ENCODE peak calls at places on chromosomes 4 and X, in seven cellular contexts. V is H4, C is amniotic epithelial cell, S is renal cortical epithelial cell, N is GM13976, Q is HT1080, L is T-cell. A is an unnamed sample.

GRCh38 chr4:135249006-135249405 is 1047.4 kb upstream of the PABPC4L start:
- DNase-seq in V (no peak), C (no peak), S (no peak), N (no peak), Q (no peak), L (no peak), A (no peak)

GRCh38 chr4:14264437-14264836 is 636.9 kb upstream of the BOD1L1 start:
- DNase-seq in V (no peak), C (peak), S (peak), N (no peak), Q (peak), L (no peak), A (peak)

GRCh38 chr4:97910005-97910404 is 233.3 kb downstream of the STPG2 start:
- DNase-seq in V (no peak), C (no peak), S (peak), N (no peak), Q (no peak), L (no peak), A (no peak)

GRCh38 chr4:173990879-173991231 is 292.6 kb downstream of the FBXO8 start:
- DNase-seq in V (no peak), C (peak), S (no peak), N (no peak), Q (no peak), L (no peak), A (peak)

GRCh38 chrX:131840799-131841495 is 182.2 kb upstream of the STK26 start:
- DNase-seq in V (no peak), C (no peak), S (no peak), N (peak), Q (no peak), L (no peak), A (no peak)

GRCh38 chr4:53545942-53546581 is 45.2 kb downstream of the LNX1 start:
- DNase-seq in V (no peak), C (no peak), S (no peak), N (no peak), Q (no peak), L (no peak), A (no peak)

GRCh38 chr4:77190053-77190452 is 33.0 kb downstream of the CCNG2 start:
- DNase-seq in V (no peak), C (peak), S (peak), N (no peak), Q (peak), L (no peak), A (no peak)

GRCh38 chr4:84235545-84235944 is 263.5 kb downstream of the NKX6-1 start:
- DNase-seq in V (no peak), C (no peak), S (no peak), N (peak), Q (no peak), L (no peak), A (no peak)

GRCh38 chr4:61273237-61273636 is 73.1 kb downstream of the ADGRL3 start:
- DNase-seq in V (no peak), C (peak), S (no peak), N (no peak), Q (no peak), L (no peak), A (peak)

GRCh38 chrX:5681159-5681558 is 547.5 kb downstream of the NLGN4X start:
- DNase-seq in V (peak), C (no peak), S (no peak), N (no peak), Q (peak), L (no peak), A (no peak)

GRCh38 chr4:4880492-4880891 is 21.0 kb downstream of the MSX1 start:
- DNase-seq in V (no peak), C (peak), S (no peak), N (peak), Q (no peak), L (no peak), A (no peak)

A was measured in fibroblast of pulmonary artery.